ENCODE peak calls at places on chromosome 22, in six cellular contexts. R is hepatocyte, U is GM23248, Z is cardiac muscle cell, J is thoracic aorta, B is colonic mucosa. W is an unnamed sample. For H3K36me3, the result is how much of the 10 kb centered on the place peaks cover.

GRCh38 chr22:41444360-41445170 is 2.0 kb downstream of the TOB2 start:
- DNase-seq in R (peak), U (peak), Z (peak), J (peak), B (peak), W (peak)

GRCh38 chr22:20822240-20822639 is 36.4 kb downstream of the PI4KA start:
- DNase-seq in R (no peak), U (no peak), Z (no peak), J (no peak), B (no peak), W (no peak)

GRCh38 chr22:41772645-41773044 is 27.8 kb upstream of the CCDC134 start:
- DNase-seq in R (no peak), U (peak), Z (no peak), J (no peak), B (no peak), W (no peak)

GRCh38 chr22:39457047-39457545 is 284 bp downstream of the MGAT3 start:
- DNase-seq in R (peak), U (no peak), Z (no peak), J (no peak), B (no peak), W (no peak)

GRCh38 chr22:36925388-36926290 is 12.2 kb downstream of the CSF2RB start:
- DNase-seq in R (no peak), U (peak), Z (no peak), J (no peak), B (no peak), W (no peak)

GRCh38 chr22:46653596-46653995 is 33.4 kb downstream of the GRAMD4 start:
- DNase-seq in R (no peak), U (no peak), Z (no peak), J (no peak), B (no peak), W (no peak)

GRCh38 chr22:19743626-19744025 is 17.0 kb upstream of the TBX1 start:
- DNase-seq in R (no peak), U (no peak), Z (no peak), J (no peak), B (no peak), W (no peak)

GRCh38 chr22:37696657-37697539 is at the start of gene TRIOBP:
- DNase-seq in R (peak), U (peak), Z (peak), J (peak), B (peak), W (peak)

GRCh38 chr22:37681001-37681424 is 5.1 kb upstream of the NOL12 start:
- DNase-seq in R (no peak), U (peak), Z (no peak), J (no peak), B (no peak), W (no peak)

GRCh38 chr22:20083157-20083890 is 3.3 kb downstream of the DGCR8 start:
- DNase-seq in R (no peak), U (no peak), Z (no peak), J (no peak), B (no peak), W (peak)

GRCh38 chr22:44640618-44641155 is 61.3 kb upstream of the PRR5 start:
- DNase-seq in R (no peak), U (no peak), Z (no peak), J (no peak), B (no peak), W (peak)

GRCh38 chr22:29213481-29213880 is 7.8 kb downstream of the EMID1 start:
- DNase-seq in R (no peak), U (no peak), Z (no peak), J (no peak), B (no peak), W (no peak)

GRCh38 chr22:48660104-48660794 is 1167.4 kb downstream of the BRD1 start:
- DNase-seq in R (no peak), U (no peak), Z (no peak), J (no peak), B (no peak), W (no peak)

GRCh38 chr22:47194476-47195155 is 432.2 kb downstream of the TBC1D22A start:
- DNase-seq in R (no peak), U (no peak), Z (no peak), J (no peak), B (peak), W (peak)

GRCh38 chr22:29062286-29062949 is 787 bp upstream of the C22orf31 start:
- DNase-seq in R (no peak), U (peak), Z (peak), J (no peak), B (no peak), W (no peak)

GRCh38 chr22:42803454-42803853 is 53.6 kb downstream of the ARFGAP3 start:
- DNase-seq in R (no peak), U (no peak), Z (no peak), J (no peak), B (no peak), W (no peak)

GRCh38 chr22:23520875-23521441 is 59.1 kb downstream of the IGLL1 start:
- DNase-seq in R (peak), U (peak), Z (no peak), J (no peak), B (peak), W (peak)

GRCh38 chr22:27775698-27776409 is 25.7 kb downstream of the MN1 start:
- DNase-seq in R (no peak), U (no peak), Z (peak), J (no peak), B (no peak), W (no peak)

GRCh38 chr22:46942816-46943783 is 180.7 kb downstream of the TBC1D22A start:
- DNase-seq in R (no peak), U (no peak), Z (no peak), J (no peak), B (peak), W (peak)

GRCh38 chr22:26709617-26710390 is 52.4 kb downstream of the MIAT start:
- DNase-seq in R (no peak), U (peak), Z (no peak), J (no peak), B (no peak), W (no peak)

GRCh38 chr22:41181349-41182241 is 23.5 kb upstream of the L3MBTL2 start:
- DNase-seq in R (no peak), U (no peak), Z (no peak), J (no peak), B (no peak), W (no peak)

GRCh38 chr22:29302681-29303465 is 3.6 kb upstream of the GAS2L1 start:
- DNase-seq in R (no peak), U (no peak), Z (no peak), J (no peak), B (no peak), W (no peak)

GRCh38 chr22:19149047-19149883 is 827 bp downstream of the GSC2 start:
- DNase-seq in R (no peak), U (peak), Z (peak), J (no peak), B (no peak), W (no peak)

GRCh38 chr22:29030016-29030617 is 31.5 kb downstream of the C22orf31 start:
- DNase-seq in R (no peak), U (peak), Z (no peak), J (no peak), B (peak), W (no peak)

GRCh38 chr22:41598081-41598480 is 8.4 kb upstream of the PMM1 start:
- DNase-seq in R (no peak), U (peak), Z (no peak), J (no peak), B (no peak), W (no peak)

GRCh38 chr22:46777609-46777970 is 15.1 kb downstream of the TBC1D22A start:
- DNase-seq in R (no peak), U (no peak), Z (no peak), J (no peak), B (no peak), W (peak)

GRCh38 chr22:20782601-20783299 is 8.8 kb downstream of the SERPIND1 start:
- DNase-seq in R (no peak), U (peak), Z (no peak), J (no peak), B (no peak), W (no peak)

GRCh38 chr22:37211853-37212173 is 464 bp downstream of the SSTR3 start:
- DNase-seq in R (no peak), U (no peak), Z (no peak), J (no peak), B (no peak), W (peak)

DNA sequence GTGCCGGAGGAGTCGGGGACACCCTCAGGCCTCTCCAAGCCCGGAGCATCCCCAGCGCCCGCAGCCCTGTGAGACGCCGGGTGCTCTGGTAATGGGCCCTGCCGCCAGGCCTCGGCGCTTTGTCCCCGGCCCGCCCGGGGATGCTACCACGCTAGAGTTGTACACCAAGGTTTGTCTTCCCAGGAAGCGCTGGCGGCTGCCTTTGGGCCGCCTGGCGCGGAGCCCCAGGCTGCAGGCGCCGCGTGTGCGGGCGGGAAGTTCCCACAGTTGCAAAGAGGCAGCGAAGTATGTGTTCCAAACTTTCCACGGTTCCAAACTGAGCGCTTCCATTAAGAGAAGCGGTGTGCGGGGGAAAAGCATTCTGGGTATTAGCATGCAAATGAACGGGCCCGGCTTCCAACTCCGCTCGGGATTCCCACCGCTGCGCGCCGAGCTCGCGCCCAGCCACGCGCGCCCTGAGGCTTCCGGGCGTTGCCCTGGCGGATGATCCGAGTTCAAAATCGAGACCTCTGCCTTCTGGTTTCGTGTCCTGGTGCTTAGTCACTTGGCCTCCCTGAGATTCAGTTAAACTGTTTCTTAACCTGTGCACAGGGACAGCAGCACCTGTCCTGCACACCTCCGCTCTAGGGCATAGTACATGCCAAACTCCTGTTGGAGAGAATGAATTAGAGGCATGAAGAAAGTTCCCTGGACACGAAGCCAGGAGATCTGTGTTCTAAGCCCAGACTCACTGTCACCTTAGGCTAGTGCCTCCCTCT is 1.3 kb upstream of the PATZ1 start:
- DNase-seq in R (peak), U (peak), Z (peak), J (no peak), B (peak), W (peak)
- H3K4me3 ChIP-seq in R (peak), U (peak), Z (peak), J (peak), B (peak), W (peak)

GRCh38 chr22:50002791-50003190 is 9.8 kb downstream of the IL17REL start:
- DNase-seq in R (peak), U (peak), Z (no peak), J (no peak), B (no peak), W (no peak)
- H3K27ac ChIP-seq in R (no peak), U (no peak), Z (no peak), J (no peak), B (no peak), W (no peak)

DNA sequence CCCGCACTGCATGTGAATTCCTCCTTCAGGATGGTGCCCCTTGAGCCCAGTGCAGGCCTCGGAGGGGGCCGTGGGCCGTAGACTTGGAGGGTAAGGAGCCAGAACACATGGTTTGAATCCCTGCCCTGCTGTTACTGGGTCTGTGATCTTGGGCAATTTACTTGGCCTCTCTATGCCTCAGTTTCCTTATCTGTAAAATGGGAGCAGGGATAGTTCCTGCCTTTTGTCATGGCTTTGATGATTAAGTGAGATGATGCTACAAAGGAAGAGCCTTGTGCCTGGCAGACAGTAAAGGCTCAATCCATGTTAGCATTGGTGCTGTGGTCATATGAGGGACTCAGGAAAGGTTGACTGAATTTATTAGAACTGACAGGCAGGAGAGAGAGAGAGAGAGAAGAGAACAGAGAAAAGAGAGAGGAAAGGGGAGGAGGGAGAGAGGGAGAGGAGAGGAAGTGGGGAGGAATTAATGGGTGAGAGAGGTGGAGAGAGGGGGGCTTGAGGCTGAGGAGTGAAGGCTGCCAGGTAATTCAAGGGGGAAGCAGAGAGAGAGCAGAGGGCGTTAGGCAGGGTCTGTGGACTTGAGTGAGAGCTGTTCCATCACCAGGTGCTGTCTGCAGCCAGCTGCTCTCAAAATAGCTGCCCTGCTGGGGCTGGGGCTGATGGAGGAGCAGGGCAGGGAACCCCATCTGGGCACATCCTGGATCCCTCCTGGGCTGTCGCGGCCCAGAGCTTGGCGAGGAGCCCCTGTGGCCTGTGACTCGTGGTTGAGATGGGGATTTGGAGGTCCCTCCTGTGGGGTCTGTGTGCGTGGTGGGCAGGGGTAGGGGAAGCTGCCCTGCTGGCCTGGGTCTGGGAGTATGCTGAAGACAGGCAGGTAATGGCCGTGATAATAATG is 44.1 kb downstream of the MCM5 start:
- DNase-seq in R (no peak), U (no peak), Z (no peak), J (no peak), B (no peak), W (no peak)
- H3K36me3 ChIP-seq in R (under half), U (under half), Z (under half), J (under half), B (under half), W (under half)

GRCh38 chr22:25402501-25403283 is 161.8 kb upstream of the GRK3 start:
- DNase-seq in R (no peak), U (peak), Z (no peak), J (no peak), B (peak), W (no peak)
- H3K4me3 ChIP-seq in R (no peak), U (no peak), Z (no peak), J (peak), B (peak), W (peak)

GRCh38 chr22:31829505-31829904 is 75.7 kb downstream of the DEPDC5 start:
- DNase-seq in R (peak), U (peak), Z (no peak), J (no peak), B (no peak), W (no peak)
- H3K27ac ChIP-seq in R (peak), U (peak), Z (peak), J (no peak), B (peak), W (no peak)

GRCh38 chr22:49779853-49780271 is 47.8 kb downstream of the BRD1 start:
- DNase-seq in R (no peak), U (no peak), Z (no peak), J (no peak), B (no peak), W (peak)

GRCh38 chr22:49783036-49783746 is 44.5 kb downstream of the BRD1 start:
- DNase-seq in R (no peak), U (no peak), Z (no peak), J (no peak), B (no peak), W (peak)

GRCh38 chr22:49780281-49780991 is 47.2 kb downstream of the BRD1 start:
- DNase-seq in R (no peak), U (no peak), Z (no peak), J (no peak), B (no peak), W (peak)

GRCh38 chr22:49779226-49779625 is 48.4 kb downstream of the BRD1 start:
- DNase-seq in R (no peak), U (no peak), Z (peak), J (no peak), B (no peak), W (no peak)

DNA sequence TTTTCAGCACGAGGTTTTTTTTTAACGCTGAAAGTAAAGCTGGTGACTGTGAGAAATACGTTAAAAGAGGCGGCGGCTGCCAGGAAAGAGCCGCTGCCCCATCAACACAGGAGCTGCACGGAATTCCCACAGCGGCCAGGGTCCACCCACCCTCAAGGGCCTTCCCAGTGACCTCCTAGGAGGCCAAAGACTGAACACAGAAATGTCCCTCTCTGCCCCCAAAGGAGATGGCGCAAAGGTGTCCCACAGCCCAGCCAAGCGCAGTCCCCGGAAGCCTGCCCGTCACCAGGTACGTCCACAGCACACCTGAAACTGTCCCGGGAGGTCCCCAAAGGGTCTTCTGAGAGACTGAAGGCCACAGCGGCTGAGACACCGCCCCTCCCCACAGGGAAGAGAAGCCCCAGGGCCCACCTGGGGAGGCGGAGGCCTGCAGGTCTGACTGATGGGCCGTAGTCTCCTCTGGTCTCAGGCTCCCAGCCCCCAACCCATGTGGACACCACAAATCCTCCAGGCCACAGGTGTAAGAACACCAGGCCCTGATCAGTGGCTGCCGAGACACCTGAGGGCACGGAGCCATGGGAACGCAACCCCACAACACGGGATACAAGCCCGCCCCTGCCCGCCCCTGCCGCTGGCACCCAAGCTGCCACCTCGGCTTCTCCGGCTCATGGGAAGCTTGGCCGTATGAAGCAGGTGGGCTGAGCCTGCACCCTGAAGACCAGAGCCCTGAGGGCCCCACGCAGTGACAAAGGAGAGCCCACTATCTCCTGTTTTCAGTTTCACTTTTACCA is 46.5 kb downstream of the BRD1 start:
- DNase-seq in R (no peak), U (no peak), Z (no peak), J (no peak), B (no peak), W (peak)
- H3K36me3 ChIP-seq in R (under half), U (under half), Z (under half), J (half or more), B (under half), W (half or more)

GRCh38 chr22:18085188-18085587 is 7.4 kb downstream of the PEX26 start:
- DNase-seq in R (peak), U (peak), Z (no peak), J (no peak), B (peak), W (no peak)

GRCh38 chr22:18083406-18083805 is 5.6 kb downstream of the PEX26 start:
- DNase-seq in R (no peak), U (no peak), Z (no peak), J (no peak), B (no peak), W (no peak)

GRCh38 chr22:18079706-18080230 is 2.0 kb downstream of the PEX26 start:
- DNase-seq in R (no peak), U (no peak), Z (no peak), J (no peak), B (no peak), W (no peak)

GRCh38 chr22:18081416-18081815 is 3.6 kb downstream of the PEX26 start:
- DNase-seq in R (no peak), U (no peak), Z (no peak), J (no peak), B (no peak), W (no peak)

GRCh38 chr22:18082467-18082866 is 4.7 kb downstream of the PEX26 start:
- DNase-seq in R (no peak), U (no peak), Z (no peak), J (no peak), B (no peak), W (no peak)
- H3K4me3 ChIP-seq in R (no peak), U (no peak), Z (no peak), J (no peak), B (no peak), W (no peak)

W was measured in lower lobe of right lung.